ENCODE peak calls at places on chromosome 10, in ten cellular contexts. One of them, this sample, is unnamed.

GRCh38 chr10:78820007-78820362 is 248.8 kb upstream of the ZMIZ1 start:
- DNase-seq in upper lobe of right lung: no peak
- DNase-seq in heart left ventricle: no peak
- DNase-seq in Peyer's patch: no peak
- DNase-seq in stomach: no peak
- DNase-seq in HCT116: no peak
- DNase-seq in A549: no peak
- DNase-seq in transverse colon: no peak
- DNase-seq in mammary epithelial cell: no peak
- DNase-seq in H1: no peak
- DNase-seq in this sample: no peak

GRCh38 chr10:68327889-68328786 is 3.7 kb upstream of the HNRNPH3 start:
- DNase-seq in A549: peak; percentile 62
- DNase-seq in H1: no peak
- DNase-seq in stomach: no peak
- DNase-seq in transverse colon: no peak
- DNase-seq in upper lobe of right lung: no peak
- DNase-seq in Peyer's patch: no peak
- DNase-seq in HCT116: peak; percentile 16
- DNase-seq in mammary epithelial cell: peak; percentile 41
- DNase-seq in heart left ventricle: no peak
- DNase-seq in this sample: no peak

GRCh38 chr10:101629781-101630419 is 41.8 kb downstream of the DPCD start:
- DNase-seq in H1: no peak
- DNase-seq in A549: no peak
- DNase-seq in Peyer's patch: no peak
- DNase-seq in upper lobe of right lung: no peak
- DNase-seq in transverse colon: no peak
- DNase-seq in heart left ventricle: no peak
- DNase-seq in HCT116: no peak
- DNase-seq in mammary epithelial cell: no peak
- DNase-seq in stomach: no peak
- DNase-seq in this sample: no peak

GRCh38 chr10:112960151-112960681 is 10.2 kb downstream of the TCF7L2 start:
- DNase-seq in HCT116: no peak
- DNase-seq in transverse colon: no peak
- DNase-seq in stomach: no peak
- DNase-seq in mammary epithelial cell: no peak
- DNase-seq in A549: no peak
- DNase-seq in heart left ventricle: no peak
- DNase-seq in Peyer's patch: no peak
- DNase-seq in upper lobe of right lung: no peak
- DNase-seq in H1: no peak
- DNase-seq in this sample: no peak

GRCh38 chr10:109898666-109899577 is 24.4 kb downstream of the XPNPEP1 start:
- DNase-seq in H1: no peak
- DNase-seq in stomach: no peak
- DNase-seq in Peyer's patch: no peak
- DNase-seq in upper lobe of right lung: no peak
- DNase-seq in A549: no peak
- DNase-seq in mammary epithelial cell: no peak
- DNase-seq in heart left ventricle: peak; percentile 64
- DNase-seq in transverse colon: no peak
- DNase-seq in HCT116: no peak
- DNase-seq in this sample: peak; percentile 84

GRCh38 chr10:123073187-123073586 is 62.6 kb upstream of the HMX3 start:
- DNase-seq in upper lobe of right lung: peak; percentile 52
- DNase-seq in A549: no peak
- DNase-seq in mammary epithelial cell: no peak
- DNase-seq in H1: no peak
- DNase-seq in HCT116: no peak
- DNase-seq in Peyer's patch: no peak
- DNase-seq in stomach: no peak
- DNase-seq in heart left ventricle: no peak
- DNase-seq in transverse colon: no peak
- DNase-seq in this sample: no peak

GRCh38 chr10:90912176-90912575 is 8.7 kb downstream of the ANKRD1 start:
- DNase-seq in upper lobe of right lung: no peak
- DNase-seq in heart left ventricle: no peak
- DNase-seq in H1: no peak
- DNase-seq in A549: no peak
- DNase-seq in HCT116: no peak
- DNase-seq in Peyer's patch: no peak
- DNase-seq in stomach: no peak
- DNase-seq in transverse colon: no peak
- DNase-seq in mammary epithelial cell: peak; percentile 60
- DNase-seq in this sample: no peak

GRCh38 chr10:58488921-58489320 is 23.8 kb upstream of the BICC1 start:
- DNase-seq in mammary epithelial cell: no peak
- DNase-seq in HCT116: no peak
- DNase-seq in H1: no peak
- DNase-seq in upper lobe of right lung: no peak
- DNase-seq in Peyer's patch: no peak
- DNase-seq in A549: no peak
- DNase-seq in transverse colon: no peak
- DNase-seq in stomach: no peak
- DNase-seq in heart left ventricle: no peak
- DNase-seq in this sample: no peak

GRCh38 chr10:71285180-71285545 is 33.9 kb upstream of the SLC29A3 start:
- DNase-seq in heart left ventricle: peak; percentile 45
- DNase-seq in H1: no peak
- DNase-seq in Peyer's patch: peak; percentile 62
- DNase-seq in A549: peak; percentile 39
- DNase-seq in stomach: peak; percentile 44
- DNase-seq in transverse colon: peak; percentile 39
- DNase-seq in mammary epithelial cell: peak; percentile 9
- DNase-seq in upper lobe of right lung: no peak
- DNase-seq in HCT116: no peak
- DNase-seq in this sample: no peak

GRCh38 chr10:116984202-116984993 is 20.6 kb downstream of the SHTN1 start:
- DNase-seq in mammary epithelial cell: no peak
- DNase-seq in HCT116: no peak
- DNase-seq in heart left ventricle: no peak
- DNase-seq in A549: no peak
- DNase-seq in Peyer's patch: no peak
- DNase-seq in upper lobe of right lung: no peak
- DNase-seq in H1: no peak
- DNase-seq in transverse colon: no peak
- DNase-seq in stomach: no peak
- DNase-seq in this sample: no peak

GRCh38 chr10:77157248-77158019 is 480.2 kb downstream of the KCNMA1 start:
- DNase-seq in HCT116: no peak
- DNase-seq in upper lobe of right lung: no peak
- DNase-seq in stomach: no peak
- DNase-seq in A549: peak; percentile 18
- DNase-seq in mammary epithelial cell: no peak
- DNase-seq in transverse colon: peak; percentile 40
- DNase-seq in heart left ventricle: no peak
- DNase-seq in Peyer's patch: peak; percentile 59
- DNase-seq in H1: no peak
- DNase-seq in this sample: no peak

DNA sequence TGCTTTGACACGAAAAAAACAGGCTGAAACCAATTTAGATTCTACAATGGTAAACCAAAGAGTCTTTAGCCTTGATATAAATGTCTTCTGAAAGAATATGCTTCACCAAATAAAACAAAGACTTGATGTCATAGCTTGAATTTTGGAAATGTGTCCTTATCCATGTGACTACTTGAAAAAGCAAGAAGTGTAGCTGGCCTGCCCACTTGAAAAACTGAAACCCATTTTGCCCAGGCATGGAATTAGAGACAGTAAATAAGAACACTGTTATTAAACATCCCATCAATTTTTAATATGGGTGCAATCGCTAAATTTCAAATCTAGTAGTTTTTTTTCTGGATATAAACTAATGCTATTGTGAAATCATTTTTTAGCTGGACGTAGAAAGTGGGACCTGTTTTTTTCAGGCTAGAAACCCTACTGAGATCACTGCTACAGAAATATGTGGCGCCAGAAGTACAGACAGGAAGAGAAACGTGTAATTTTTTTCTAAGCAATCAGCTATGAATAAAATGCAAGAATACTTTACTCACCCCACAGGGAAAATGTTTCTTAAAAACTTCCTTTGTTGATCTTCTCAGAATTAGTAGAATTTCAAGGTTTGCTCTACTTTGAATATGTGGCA is 56.7 kb downstream of the PIP4K2A start:
- DNase-seq in Peyer's patch: no peak
- DNase-seq in heart left ventricle: no peak
- DNase-seq in transverse colon: no peak
- DNase-seq in upper lobe of right lung: no peak
- DNase-seq in HCT116: no peak
- DNase-seq in stomach: no peak
- DNase-seq in H1: no peak
- DNase-seq in A549: no peak
- DNase-seq in mammary epithelial cell: no peak
- DNase-seq in this sample: no peak
- H3K4me3 ChIP-seq in Peyer's patch: no peak overlapping the region
- H3K4me3 ChIP-seq in heart left ventricle: no peak overlapping the region
- H3K4me3 ChIP-seq in transverse colon: no peak overlapping the region
- H3K4me3 ChIP-seq in upper lobe of right lung: no peak overlapping the region
- H3K4me3 ChIP-seq in HCT116: no peak overlapping the region
- H3K4me3 ChIP-seq in stomach: no peak overlapping the region
- H3K4me3 ChIP-seq in H1: no peak overlapping the region
- H3K4me3 ChIP-seq in A549: no peak overlapping the region
- H3K4me3 ChIP-seq in mammary epithelial cell: no peak overlapping the region
- H3K4me3 ChIP-seq in this sample: no peak overlapping the region

GRCh38 chr10:86968994-86969355 is 693 bp downstream of the ADIRF start:
- DNase-seq in A549: no peak
- DNase-seq in heart left ventricle: no peak
- DNase-seq in transverse colon: no peak
- DNase-seq in stomach: peak; percentile 25
- DNase-seq in Peyer's patch: no peak
- DNase-seq in mammary epithelial cell: no peak
- DNase-seq in H1: no peak
- DNase-seq in HCT116: no peak
- DNase-seq in upper lobe of right lung: no peak
- DNase-seq in this sample: no peak

GRCh38 chr10:86971146-86971991 is 3.1 kb downstream of the ADIRF start:
- DNase-seq in H1: no peak
- DNase-seq in HCT116: peak; percentile 88
- DNase-seq in Peyer's patch: peak; percentile 94
- DNase-seq in stomach: peak; percentile 91
- DNase-seq in upper lobe of right lung: peak; percentile 96
- DNase-seq in transverse colon: peak; percentile 94
- DNase-seq in A549: peak; percentile 85
- DNase-seq in mammary epithelial cell: peak; percentile 89
- DNase-seq in heart left ventricle: peak; percentile 92
- DNase-seq in this sample: peak; percentile 97

GRCh38 chr10:86970887-86971145 is 2.5 kb downstream of the ADIRF start:
- DNase-seq in HCT116: no peak
- DNase-seq in upper lobe of right lung: no peak
- DNase-seq in A549: no peak
- DNase-seq in mammary epithelial cell: no peak
- DNase-seq in H1: no peak
- DNase-seq in heart left ventricle: no peak
- DNase-seq in transverse colon: no peak
- DNase-seq in Peyer's patch: no peak
- DNase-seq in stomach: no peak
- DNase-seq in this sample: no peak

GRCh38 chr10:86969421-86970041 is 1.2 kb downstream of the ADIRF start:
- DNase-seq in mammary epithelial cell: peak; percentile 92
- DNase-seq in upper lobe of right lung: no peak
- DNase-seq in heart left ventricle: no peak
- DNase-seq in transverse colon: no peak
- DNase-seq in Peyer's patch: no peak
- DNase-seq in HCT116: no peak
- DNase-seq in H1: no peak
- DNase-seq in stomach: peak; percentile 24
- DNase-seq in A549: no peak
- DNase-seq in this sample: no peak

GRCh38 chr10:86970152-86970886 is 2.0 kb downstream of the ADIRF start:
- DNase-seq in H1: no peak
- DNase-seq in HCT116: peak; percentile 62
- DNase-seq in A549: no peak
- DNase-seq in mammary epithelial cell: peak; percentile 61
- DNase-seq in heart left ventricle: peak; percentile 86
- DNase-seq in upper lobe of right lung: peak; percentile 89
- DNase-seq in Peyer's patch: peak; percentile 69
- DNase-seq in transverse colon: peak; percentile 68
- DNase-seq in stomach: peak; percentile 54
- DNase-seq in this sample: peak; percentile 94
- H3K4me1 ChIP-seq in H1: peaks cover 35% of the 10 kb centered on the region
- H3K4me1 ChIP-seq in HCT116: peaks cover 60% of the 10 kb centered on the region
- H3K4me1 ChIP-seq in A549: peaks cover 42% of the 10 kb centered on the region
- H3K4me1 ChIP-seq in mammary epithelial cell: peaks cover 71% of the 10 kb centered on the region
- H3K4me1 ChIP-seq in heart left ventricle: peaks cover 55% of the 10 kb centered on the region
- H3K4me1 ChIP-seq in upper lobe of right lung: peaks cover 44% of the 10 kb centered on the region
- H3K4me1 ChIP-seq in Peyer's patch: no peaks in the 10 kb centered on the region
- H3K4me1 ChIP-seq in transverse colon: peaks cover 60% of the 10 kb centered on the region
- H3K4me1 ChIP-seq in stomach: peaks cover 77% of the 10 kb centered on the region
- H3K4me1 ChIP-seq in this sample: peaks cover 66% of the 10 kb centered on the region

GRCh38 chr10:73916761-73917470 is 6.0 kb downstream of the PLAU start:
- DNase-seq in upper lobe of right lung: no peak
- DNase-seq in stomach: no peak
- DNase-seq in H1: no peak
- DNase-seq in HCT116: no peak
- DNase-seq in mammary epithelial cell: peak; percentile 44
- DNase-seq in A549: no peak
- DNase-seq in heart left ventricle: no peak
- DNase-seq in Peyer's patch: no peak
- DNase-seq in transverse colon: peak; percentile 30
- DNase-seq in this sample: no peak
- H3K27ac ChIP-seq in upper lobe of right lung: no peak overlapping the region
- H3K27ac ChIP-seq in stomach: peak overlapping the region; percentile 64
- H3K27ac ChIP-seq in H1: peak overlapping the region; percentile 1
- H3K27ac ChIP-seq in HCT116: no peak overlapping the region
- H3K27ac ChIP-seq in mammary epithelial cell: peak overlapping the region; percentile 32
- H3K27ac ChIP-seq in A549: no peak overlapping the region
- H3K27ac ChIP-seq in heart left ventricle: peak overlapping the region; percentile 53
- H3K27ac ChIP-seq in Peyer's patch: peak overlapping the region; percentile 46
- H3K27ac ChIP-seq in transverse colon: peak overlapping the region; percentile 26
- H3K27ac ChIP-seq in this sample: peak overlapping the region; percentile 27

GRCh38 chr10:28171468-28172235 is 131.2 kb downstream of the MPP7 start:
- DNase-seq in H1: no peak
- DNase-seq in stomach: no peak
- DNase-seq in heart left ventricle: no peak
- DNase-seq in transverse colon: no peak
- DNase-seq in mammary epithelial cell: no peak
- DNase-seq in HCT116: no peak
- DNase-seq in upper lobe of right lung: no peak
- DNase-seq in A549: no peak
- DNase-seq in Peyer's patch: no peak
- DNase-seq in this sample: no peak
- H3K4me3 ChIP-seq in H1: no peak overlapping the region
- H3K4me3 ChIP-seq in stomach: no peak overlapping the region
- H3K4me3 ChIP-seq in heart left ventricle: no peak overlapping the region
- H3K4me3 ChIP-seq in transverse colon: no peak overlapping the region
- H3K4me3 ChIP-seq in mammary epithelial cell: no peak overlapping the region
- H3K4me3 ChIP-seq in HCT116: no peak overlapping the region
- H3K4me3 ChIP-seq in upper lobe of right lung: no peak overlapping the region
- H3K4me3 ChIP-seq in A549: no peak overlapping the region
- H3K4me3 ChIP-seq in Peyer's patch: no peak overlapping the region
- H3K4me3 ChIP-seq in this sample: peak overlapping the region; percentile 15

DNA sequence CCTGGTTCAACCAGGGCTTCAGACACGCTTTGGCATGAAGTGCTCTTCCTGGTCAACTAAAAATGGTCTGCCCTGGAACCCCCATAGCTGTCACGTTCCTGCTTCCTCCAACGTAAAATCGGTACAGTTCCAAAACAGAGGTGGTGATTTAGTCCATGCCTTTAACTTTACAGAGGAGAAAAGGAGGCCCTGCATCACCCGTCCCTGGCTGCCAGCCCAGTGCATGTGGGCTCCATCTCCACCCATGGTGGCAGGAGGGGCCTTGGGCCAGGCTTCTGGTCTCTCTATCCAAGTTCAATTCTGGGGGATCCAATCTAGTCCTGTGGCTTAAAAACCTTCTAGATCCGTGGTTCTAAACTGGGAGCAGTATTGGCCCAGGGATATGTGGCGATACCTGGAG is 18.7 kb downstream of the ECHDC3 start:
- DNase-seq in stomach: no peak
- DNase-seq in transverse colon: no peak
- DNase-seq in Peyer's patch: no peak
- DNase-seq in heart left ventricle: no peak
- DNase-seq in upper lobe of right lung: peak; percentile 22
- DNase-seq in A549: no peak
- DNase-seq in HCT116: no peak
- DNase-seq in H1: no peak
- DNase-seq in mammary epithelial cell: no peak
- DNase-seq in this sample: no peak
- H3K4me1 ChIP-seq in stomach: peaks cover 26% of the 10 kb centered on the region
- H3K4me1 ChIP-seq in transverse colon: peaks cover 11% of the 10 kb centered on the region
- H3K4me1 ChIP-seq in Peyer's patch: no peaks in the 10 kb centered on the region
- H3K4me1 ChIP-seq in heart left ventricle: peaks cover 33% of the 10 kb centered on the region
- H3K4me1 ChIP-seq in upper lobe of right lung: peaks cover 19% of the 10 kb centered on the region
- H3K4me1 ChIP-seq in A549: no peaks in the 10 kb centered on the region
- H3K4me1 ChIP-seq in HCT116: no peaks in the 10 kb centered on the region
- H3K4me1 ChIP-seq in H1: no peaks in the 10 kb centered on the region
- H3K4me1 ChIP-seq in mammary epithelial cell: peaks cover 21% of the 10 kb centered on the region
- H3K4me1 ChIP-seq in this sample: peaks cover 21% of the 10 kb centered on the region